ENCODE peak calls at places on chromosomes 4 and X, in five cellular contexts. One of them, this sample, is unnamed.
A peak's percentile ranks its signal among the peaks of the same experiment; 100 is the strongest.

GRCh38 chr4:141413366-141413765 is 192.7 kb downstream of the ZNF330 start:
- DNase-seq in NK-92 treated with Interleukin-12 subunit alpha and Interleukin-12 subunit beta, amount 100 ng/mL, for 24 hours: no peak
- DNase-seq in GM03348: no peak
- DNase-seq in nephron progenitor cell: no peak
- DNase-seq in NCI-H1092 treated with DMSO at 0.1 percent for 48 hours: no peak
- DNase-seq in this sample: no peak

GRCh38 chrX:71652405-71652804 is 14.9 kb upstream of the LOC101059915 start:
- DNase-seq in NCI-H1092 treated with DMSO at 0.1 percent for 48 hours: peak; percentile 51
- DNase-seq in nephron progenitor cell: peak; percentile 41
- DNase-seq in NK-92 treated with Interleukin-12 subunit alpha and Interleukin-12 subunit beta, amount 100 ng/mL, for 24 hours: peak; percentile 15
- DNase-seq in GM03348: peak; percentile 55
- DNase-seq in this sample: peak; percentile 18

GRCh38 chr4:183821090-183821853 is 83.8 kb upstream of the STOX2 start:
- DNase-seq in NK-92 treated with Interleukin-12 subunit alpha and Interleukin-12 subunit beta, amount 100 ng/mL, for 24 hours: no peak
- DNase-seq in NCI-H1092 treated with DMSO at 0.1 percent for 48 hours: peak; percentile 8
- DNase-seq in GM03348: no peak
- DNase-seq in nephron progenitor cell: no peak
- DNase-seq in this sample: no peak

GRCh38 chr4:31130930-31131329 is 410.8 kb downstream of the PCDH7 start:
- DNase-seq in NCI-H1092 treated with DMSO at 0.1 percent for 48 hours: no peak
- DNase-seq in nephron progenitor cell: no peak
- DNase-seq in GM03348: no peak
- DNase-seq in NK-92 treated with Interleukin-12 subunit alpha and Interleukin-12 subunit beta, amount 100 ng/mL, for 24 hours: no peak
- DNase-seq in this sample: no peak

GRCh38 chrX:650274-650673 is 19.7 kb downstream of the SHOX start:
- DNase-seq in nephron progenitor cell: no peak
- DNase-seq in NK-92 treated with Interleukin-12 subunit alpha and Interleukin-12 subunit beta, amount 100 ng/mL, for 24 hours: no peak
- DNase-seq in GM03348: no peak
- DNase-seq in NCI-H1092 treated with DMSO at 0.1 percent for 48 hours: no peak
- DNase-seq in this sample: no peak

GRCh38 chrX:51614353-51614752 is 4.4 kb downstream of the CENPVL3 start:
- DNase-seq in nephron progenitor cell: no peak
- DNase-seq in NCI-H1092 treated with DMSO at 0.1 percent for 48 hours: peak; percentile 40
- DNase-seq in NK-92 treated with Interleukin-12 subunit alpha and Interleukin-12 subunit beta, amount 100 ng/mL, for 24 hours: no peak
- DNase-seq in GM03348: peak; percentile 41
- DNase-seq in this sample: peak; percentile 4

GRCh38 chrX:56857042-56857441 is 128.0 kb downstream of the NBDY start:
- DNase-seq in NCI-H1092 treated with DMSO at 0.1 percent for 48 hours: no peak
- DNase-seq in NK-92 treated with Interleukin-12 subunit alpha and Interleukin-12 subunit beta, amount 100 ng/mL, for 24 hours: no peak
- DNase-seq in GM03348: no peak
- DNase-seq in nephron progenitor cell: no peak
- DNase-seq in this sample: no peak

GRCh38 chrX:68650491-68650890 is 3.0 kb downstream of the STARD8 start:
- DNase-seq in nephron progenitor cell: no peak
- DNase-seq in GM03348: no peak
- DNase-seq in NCI-H1092 treated with DMSO at 0.1 percent for 48 hours: no peak
- DNase-seq in NK-92 treated with Interleukin-12 subunit alpha and Interleukin-12 subunit beta, amount 100 ng/mL, for 24 hours: no peak
- DNase-seq in this sample: no peak

GRCh38 chrX:106711375-106711774 is 15.1 kb upstream of the RNF128 start:
- DNase-seq in NCI-H1092 treated with DMSO at 0.1 percent for 48 hours: no peak
- DNase-seq in nephron progenitor cell: no peak
- DNase-seq in GM03348: no peak
- DNase-seq in NK-92 treated with Interleukin-12 subunit alpha and Interleukin-12 subunit beta, amount 100 ng/mL, for 24 hours: no peak
- DNase-seq in this sample: no peak

GRCh38 chr4:133263082-133263481 is 114.0 kb downstream of the PCDH10 start:
- DNase-seq in nephron progenitor cell: no peak
- DNase-seq in GM03348: no peak
- DNase-seq in NCI-H1092 treated with DMSO at 0.1 percent for 48 hours: no peak
- DNase-seq in NK-92 treated with Interleukin-12 subunit alpha and Interleukin-12 subunit beta, amount 100 ng/mL, for 24 hours: no peak
- DNase-seq in this sample: no peak

GRCh38 chrX:15877380-15877779 is 22.8 kb upstream of the AP1S2 start:
- DNase-seq in NCI-H1092 treated with DMSO at 0.1 percent for 48 hours: no peak
- DNase-seq in NK-92 treated with Interleukin-12 subunit alpha and Interleukin-12 subunit beta, amount 100 ng/mL, for 24 hours: no peak
- DNase-seq in GM03348: peak; percentile 17
- DNase-seq in nephron progenitor cell: no peak
- DNase-seq in this sample: peak; percentile 10

GRCh38 chr4:2785613-2786012 is 7.3 kb upstream of the SH3BP2 start:
- DNase-seq in NK-92 treated with Interleukin-12 subunit alpha and Interleukin-12 subunit beta, amount 100 ng/mL, for 24 hours: no peak
- DNase-seq in nephron progenitor cell: no peak
- DNase-seq in NCI-H1092 treated with DMSO at 0.1 percent for 48 hours: no peak
- DNase-seq in GM03348: no peak
- DNase-seq in this sample: no peak

GRCh38 chrX:53089224-53089842 is 4.6 kb upstream of the KANTR start:
- DNase-seq in NCI-H1092 treated with DMSO at 0.1 percent for 48 hours: peak; percentile 75
- DNase-seq in nephron progenitor cell: no peak
- DNase-seq in GM03348: peak; percentile 37
- DNase-seq in NK-92 treated with Interleukin-12 subunit alpha and Interleukin-12 subunit beta, amount 100 ng/mL, for 24 hours: no peak
- DNase-seq in this sample: no peak

GRCh38 chr4:19880205-19880604 is 371.5 kb upstream of the SLIT2 start:
- DNase-seq in nephron progenitor cell: no peak
- DNase-seq in NK-92 treated with Interleukin-12 subunit alpha and Interleukin-12 subunit beta, amount 100 ng/mL, for 24 hours: no peak
- DNase-seq in GM03348: no peak
- DNase-seq in NCI-H1092 treated with DMSO at 0.1 percent for 48 hours: no peak
- DNase-seq in this sample: no peak

GRCh38 chr4:172099376-172099775 is 286.2 kb downstream of the GALNTL6 start:
- DNase-seq in GM03348: no peak
- DNase-seq in NK-92 treated with Interleukin-12 subunit alpha and Interleukin-12 subunit beta, amount 100 ng/mL, for 24 hours: no peak
- DNase-seq in NCI-H1092 treated with DMSO at 0.1 percent for 48 hours: no peak
- DNase-seq in nephron progenitor cell: no peak
- DNase-seq in this sample: no peak